ENCODE peak calls at places on chromosomes 6 and 20, in seven cellular contexts. One of them, this sample, is unnamed. For H3K9me3, the result is how much of the 10 kb centered on the place peaks cover.

GRCh38 chr6:34723203-34723602 is 26.6 kb upstream of the ILRUN start:
- DNase-seq in CD8-positive, alpha-beta T cell: no peak
- DNase-seq in cardiac muscle cell: peak
- DNase-seq in mesenchymal stem cell: peak
- DNase-seq in prostate gland: no peak
- DNase-seq in breast epithelium: no peak
- DNase-seq in neuronal stem cell: no peak
- DNase-seq in this sample: no peak

GRCh38 chr6:3850451-3851203 is 1.5 kb downstream of the FAM50B start:
- DNase-seq in breast epithelium: no peak
- DNase-seq in cardiac muscle cell: no peak
- DNase-seq in neuronal stem cell: no peak
- DNase-seq in CD8-positive, alpha-beta T cell: no peak
- DNase-seq in prostate gland: no peak
- DNase-seq in mesenchymal stem cell: no peak
- DNase-seq in this sample: peak

GRCh38 chr6:148658701-148659100 is 88.1 kb upstream of the UST start:
- DNase-seq in CD8-positive, alpha-beta T cell: no peak
- DNase-seq in prostate gland: no peak
- DNase-seq in neuronal stem cell: no peak
- DNase-seq in mesenchymal stem cell: peak
- DNase-seq in cardiac muscle cell: no peak
- DNase-seq in breast epithelium: no peak
- DNase-seq in this sample: no peak

GRCh38 chr6:34578445-34579262 is 22.5 kb upstream of the SPDEF start:
- DNase-seq in mesenchymal stem cell: no peak
- DNase-seq in CD8-positive, alpha-beta T cell: no peak
- DNase-seq in prostate gland: no peak
- DNase-seq in breast epithelium: no peak
- DNase-seq in neuronal stem cell: no peak
- DNase-seq in cardiac muscle cell: no peak
- DNase-seq in this sample: no peak

GRCh38 chr6:62288974-62289373 is 2.9 kb upstream of the KHDRBS2 start:
- DNase-seq in breast epithelium: no peak
- DNase-seq in neuronal stem cell: no peak
- DNase-seq in CD8-positive, alpha-beta T cell: no peak
- DNase-seq in prostate gland: no peak
- DNase-seq in mesenchymal stem cell: no peak
- DNase-seq in cardiac muscle cell: no peak
- DNase-seq in this sample: no peak

GRCh38 chr20:59314872-59315500 is 14.6 kb downstream of the EDN3 start:
- DNase-seq in CD8-positive, alpha-beta T cell: no peak
- DNase-seq in breast epithelium: no peak
- DNase-seq in mesenchymal stem cell: no peak
- DNase-seq in cardiac muscle cell: no peak
- DNase-seq in neuronal stem cell: no peak
- DNase-seq in prostate gland: no peak
- DNase-seq in this sample: no peak

GRCh38 chr20:37351689-37352610 is 6.0 kb downstream of the SRC start:
- DNase-seq in mesenchymal stem cell: no peak
- DNase-seq in prostate gland: no peak
- DNase-seq in cardiac muscle cell: no peak
- DNase-seq in neuronal stem cell: no peak
- DNase-seq in breast epithelium: no peak
- DNase-seq in CD8-positive, alpha-beta T cell: no peak
- DNase-seq in this sample: no peak

GRCh38 chr6:36968266-36968977 is 13.9 kb downstream of the PI16 start:
- DNase-seq in prostate gland: peak
- DNase-seq in CD8-positive, alpha-beta T cell: no peak
- DNase-seq in cardiac muscle cell: no peak
- DNase-seq in mesenchymal stem cell: no peak
- DNase-seq in neuronal stem cell: no peak
- DNase-seq in breast epithelium: no peak
- DNase-seq in this sample: no peak

GRCh38 chr6:165899592-165899991 is 236.6 kb upstream of the PDE10A start:
- DNase-seq in neuronal stem cell: no peak
- DNase-seq in CD8-positive, alpha-beta T cell: no peak
- DNase-seq in prostate gland: no peak
- DNase-seq in cardiac muscle cell: no peak
- DNase-seq in breast epithelium: no peak
- DNase-seq in mesenchymal stem cell: no peak
- DNase-seq in this sample: no peak

GRCh38 chr20:60589624-60590023 is 631.4 kb downstream of the CDH26 start:
- DNase-seq in mesenchymal stem cell: no peak
- DNase-seq in neuronal stem cell: peak
- DNase-seq in CD8-positive, alpha-beta T cell: no peak
- DNase-seq in prostate gland: no peak
- DNase-seq in cardiac muscle cell: no peak
- DNase-seq in breast epithelium: no peak
- DNase-seq in this sample: no peak

GRCh38 chr6:159606786-159607185 is 86.3 kb downstream of the SOD2 start:
- DNase-seq in cardiac muscle cell: no peak
- DNase-seq in CD8-positive, alpha-beta T cell: no peak
- DNase-seq in neuronal stem cell: no peak
- DNase-seq in prostate gland: no peak
- DNase-seq in breast epithelium: no peak
- DNase-seq in mesenchymal stem cell: no peak
- DNase-seq in this sample: no peak

GRCh38 chr6:123806561-123806960 is 2.9 kb downstream of the NKAIN2 start:
- DNase-seq in mesenchymal stem cell: no peak
- DNase-seq in breast epithelium: no peak
- DNase-seq in prostate gland: no peak
- DNase-seq in CD8-positive, alpha-beta T cell: no peak
- DNase-seq in neuronal stem cell: no peak
- DNase-seq in cardiac muscle cell: no peak
- DNase-seq in this sample: no peak

GRCh38 chr6:61200444-61200843 is 1085.6 kb downstream of the KHDRBS2 start:
- DNase-seq in breast epithelium: no peak
- DNase-seq in neuronal stem cell: no peak
- DNase-seq in CD8-positive, alpha-beta T cell: no peak
- DNase-seq in cardiac muscle cell: no peak
- DNase-seq in mesenchymal stem cell: no peak
- DNase-seq in prostate gland: no peak
- DNase-seq in this sample: no peak

DNA sequence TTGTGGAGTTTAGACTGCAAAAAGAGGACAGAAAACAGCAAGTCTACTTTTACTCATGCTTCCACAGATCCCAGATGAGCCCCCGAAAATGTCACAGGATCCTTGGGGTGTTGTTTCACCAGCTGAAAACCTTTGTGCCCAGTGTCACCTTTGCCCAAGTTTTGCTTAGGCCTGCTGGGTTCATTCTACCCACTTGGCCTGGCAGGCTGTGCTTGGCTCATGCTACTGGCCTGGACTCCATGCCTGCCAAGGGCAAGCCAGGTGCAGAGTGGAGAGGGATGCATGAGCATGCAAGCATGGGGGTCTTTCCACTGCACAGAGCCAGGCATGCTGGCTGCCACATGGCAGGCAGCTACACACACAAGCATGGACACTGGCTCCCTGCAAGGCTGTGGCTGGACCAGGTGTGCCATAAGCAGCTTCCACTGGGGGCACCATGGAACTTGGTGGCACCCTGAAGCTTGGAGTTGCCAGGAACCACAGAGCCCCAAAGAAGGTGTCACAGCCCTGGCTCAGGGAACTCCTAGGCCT is 1082.0 kb downstream of the KHDRBS2 start:
- DNase-seq in neuronal stem cell: no peak
- DNase-seq in breast epithelium: no peak
- DNase-seq in mesenchymal stem cell: no peak
- DNase-seq in CD8-positive, alpha-beta T cell: no peak
- DNase-seq in prostate gland: no peak
- DNase-seq in cardiac muscle cell: no peak
- DNase-seq in this sample: no peak
- H3K9me3 ChIP-seq in neuronal stem cell: under half
- H3K9me3 ChIP-seq in breast epithelium: under half
- H3K9me3 ChIP-seq in mesenchymal stem cell: under half
- H3K9me3 ChIP-seq in CD8-positive, alpha-beta T cell: under half
- H3K9me3 ChIP-seq in prostate gland: under half
- H3K9me3 ChIP-seq in cardiac muscle cell: under half
- H3K9me3 ChIP-seq in this sample: under half

GRCh38 chr6:28343898-28344677 is 5.7 kb upstream of the ZKSCAN3 start:
- DNase-seq in neuronal stem cell: no peak
- DNase-seq in breast epithelium: no peak
- DNase-seq in CD8-positive, alpha-beta T cell: no peak
- DNase-seq in mesenchymal stem cell: no peak
- DNase-seq in cardiac muscle cell: no peak
- DNase-seq in prostate gland: no peak
- DNase-seq in this sample: no peak
- H3K9me3 ChIP-seq in neuronal stem cell: under half
- H3K9me3 ChIP-seq in breast epithelium: under half
- H3K9me3 ChIP-seq in CD8-positive, alpha-beta T cell: under half
- H3K9me3 ChIP-seq in mesenchymal stem cell: under half
- H3K9me3 ChIP-seq in cardiac muscle cell: under half
- H3K9me3 ChIP-seq in prostate gland: under half
- H3K9me3 ChIP-seq in this sample: under half

GRCh38 chr6:155614606-155615005 is 159.0 kb upstream of the NOX3 start:
- DNase-seq in prostate gland: no peak
- DNase-seq in mesenchymal stem cell: no peak
- DNase-seq in cardiac muscle cell: no peak
- DNase-seq in neuronal stem cell: no peak
- DNase-seq in CD8-positive, alpha-beta T cell: no peak
- DNase-seq in breast epithelium: no peak
- DNase-seq in this sample: no peak
- H3K9me3 ChIP-seq in prostate gland: under half
- H3K9me3 ChIP-seq in mesenchymal stem cell: half or more
- H3K9me3 ChIP-seq in cardiac muscle cell: under half
- H3K9me3 ChIP-seq in neuronal stem cell: under half
- H3K9me3 ChIP-seq in CD8-positive, alpha-beta T cell: under half
- H3K9me3 ChIP-seq in breast epithelium: under half
- H3K9me3 ChIP-seq in this sample: under half

DNA sequence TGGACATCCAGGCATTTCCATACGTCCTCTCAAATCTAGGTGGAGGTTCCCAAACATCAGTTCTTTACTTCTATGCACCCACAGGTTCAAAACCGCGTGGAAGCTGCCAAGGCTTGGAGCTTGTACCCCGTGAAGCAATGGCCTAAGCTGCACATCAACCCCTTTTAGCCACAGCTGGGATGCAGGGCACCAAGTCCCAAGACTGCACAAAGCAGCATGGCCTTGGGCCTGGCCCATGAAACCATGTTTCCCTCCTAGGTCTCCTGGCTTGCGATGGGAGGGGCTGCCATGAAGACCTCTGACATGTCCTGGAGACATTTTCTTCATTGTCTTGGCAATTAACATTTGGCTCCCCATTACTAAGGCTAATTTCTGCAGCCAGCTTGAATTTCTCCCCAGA is 88.9 kb upstream of the CBLN4 start:
- DNase-seq in CD8-positive, alpha-beta T cell: no peak
- DNase-seq in cardiac muscle cell: no peak
- DNase-seq in prostate gland: no peak
- DNase-seq in breast epithelium: no peak
- DNase-seq in mesenchymal stem cell: no peak
- DNase-seq in neuronal stem cell: no peak
- DNase-seq in this sample: no peak
- H3K9me3 ChIP-seq in CD8-positive, alpha-beta T cell: under half
- H3K9me3 ChIP-seq in cardiac muscle cell: under half
- H3K9me3 ChIP-seq in prostate gland: under half
- H3K9me3 ChIP-seq in breast epithelium: under half
- H3K9me3 ChIP-seq in mesenchymal stem cell: under half
- H3K9me3 ChIP-seq in neuronal stem cell: under half
- H3K9me3 ChIP-seq in this sample: under half

DNA sequence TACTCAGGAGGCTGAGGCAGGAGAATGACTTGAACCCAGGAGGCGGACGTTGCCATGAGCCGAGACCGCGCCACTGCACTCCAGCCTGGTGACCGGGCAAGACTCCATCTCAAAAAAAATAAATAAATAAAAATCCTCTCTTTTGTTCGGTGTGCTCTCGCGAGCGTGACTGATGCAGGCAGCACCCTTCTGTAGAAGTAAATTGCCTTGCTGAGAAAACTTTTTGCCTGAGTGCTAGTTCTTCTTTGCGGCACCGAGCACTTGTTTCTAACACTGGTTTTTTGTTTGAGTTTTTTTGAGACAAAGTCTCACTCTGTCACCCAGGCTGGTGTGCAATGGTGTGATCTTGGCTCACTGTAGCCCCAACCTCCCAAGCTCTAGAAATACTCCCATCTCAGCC is 30.5 kb downstream of the PLN start:
- DNase-seq in neuronal stem cell: no peak
- DNase-seq in breast epithelium: no peak
- DNase-seq in cardiac muscle cell: no peak
- DNase-seq in prostate gland: no peak
- DNase-seq in mesenchymal stem cell: no peak
- DNase-seq in CD8-positive, alpha-beta T cell: no peak
- DNase-seq in this sample: no peak
- H3K9me3 ChIP-seq in neuronal stem cell: under half
- H3K9me3 ChIP-seq in breast epithelium: under half
- H3K9me3 ChIP-seq in cardiac muscle cell: under half
- H3K9me3 ChIP-seq in prostate gland: under half
- H3K9me3 ChIP-seq in mesenchymal stem cell: under half
- H3K9me3 ChIP-seq in CD8-positive, alpha-beta T cell: under half
- H3K9me3 ChIP-seq in this sample: under half

DNA sequence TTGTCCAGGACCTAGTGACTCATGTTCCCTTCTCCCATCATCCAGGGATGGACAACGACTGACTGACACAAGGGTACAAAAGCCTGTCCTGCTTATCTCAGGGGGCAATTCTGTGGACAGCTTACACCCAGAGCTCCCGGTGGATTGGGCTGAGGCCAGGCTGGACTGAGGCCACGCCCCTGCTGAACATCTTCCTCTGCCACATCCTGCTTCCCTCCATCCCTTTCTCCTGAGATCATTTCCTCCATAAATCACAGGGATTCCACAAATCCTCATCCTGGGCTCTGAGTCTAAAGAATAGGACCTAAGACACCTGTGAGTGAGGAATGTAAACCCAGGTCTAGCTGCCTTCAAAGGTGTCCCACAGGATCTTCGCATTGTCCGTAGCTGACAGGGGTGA is 30.4 kb upstream of the RNF24 start:
- DNase-seq in cardiac muscle cell: peak
- DNase-seq in breast epithelium: no peak
- DNase-seq in neuronal stem cell: no peak
- DNase-seq in CD8-positive, alpha-beta T cell: no peak
- DNase-seq in prostate gland: no peak
- DNase-seq in mesenchymal stem cell: peak
- DNase-seq in this sample: no peak
- H3K9me3 ChIP-seq in cardiac muscle cell: under half
- H3K9me3 ChIP-seq in breast epithelium: under half
- H3K9me3 ChIP-seq in neuronal stem cell: under half
- H3K9me3 ChIP-seq in CD8-positive, alpha-beta T cell: under half
- H3K9me3 ChIP-seq in prostate gland: under half
- H3K9me3 ChIP-seq in mesenchymal stem cell: under half
- H3K9me3 ChIP-seq in this sample: under half

GRCh38 chr6:12369355-12369754 is 79.2 kb downstream of the EDN1 start:
- DNase-seq in neuronal stem cell: no peak
- DNase-seq in mesenchymal stem cell: no peak
- DNase-seq in prostate gland: no peak
- DNase-seq in breast epithelium: no peak
- DNase-seq in cardiac muscle cell: no peak
- DNase-seq in CD8-positive, alpha-beta T cell: no peak
- DNase-seq in this sample: no peak

GRCh38 chr6:12369781-12370262 is 79.7 kb downstream of the EDN1 start:
- DNase-seq in breast epithelium: no peak
- DNase-seq in neuronal stem cell: no peak
- DNase-seq in cardiac muscle cell: no peak
- DNase-seq in prostate gland: no peak
- DNase-seq in CD8-positive, alpha-beta T cell: no peak
- DNase-seq in mesenchymal stem cell: no peak
- DNase-seq in this sample: no peak

GRCh38 chr6:12363651-12364381 is 73.7 kb downstream of the EDN1 start:
- DNase-seq in cardiac muscle cell: no peak
- DNase-seq in neuronal stem cell: no peak
- DNase-seq in CD8-positive, alpha-beta T cell: no peak
- DNase-seq in prostate gland: no peak
- DNase-seq in mesenchymal stem cell: no peak
- DNase-seq in breast epithelium: no peak
- DNase-seq in this sample: no peak

GRCh38 chr6:12366732-12367131 is 76.6 kb downstream of the EDN1 start:
- DNase-seq in prostate gland: no peak
- DNase-seq in neuronal stem cell: no peak
- DNase-seq in breast epithelium: no peak
- DNase-seq in cardiac muscle cell: no peak
- DNase-seq in mesenchymal stem cell: no peak
- DNase-seq in CD8-positive, alpha-beta T cell: no peak
- DNase-seq in this sample: no peak

GRCh38 chr6:12367412-12367811 is 77.3 kb downstream of the EDN1 start:
- DNase-seq in neuronal stem cell: no peak
- DNase-seq in CD8-positive, alpha-beta T cell: no peak
- DNase-seq in cardiac muscle cell: no peak
- DNase-seq in breast epithelium: no peak
- DNase-seq in mesenchymal stem cell: no peak
- DNase-seq in prostate gland: no peak
- DNase-seq in this sample: no peak
- H3K9me3 ChIP-seq in neuronal stem cell: under half
- H3K9me3 ChIP-seq in CD8-positive, alpha-beta T cell: under half
- H3K9me3 ChIP-seq in cardiac muscle cell: under half
- H3K9me3 ChIP-seq in breast epithelium: under half
- H3K9me3 ChIP-seq in mesenchymal stem cell: under half
- H3K9me3 ChIP-seq in prostate gland: under half
- H3K9me3 ChIP-seq in this sample: under half

This sample was measured in T-helper 17 cell.